ENCODE peak calls at places on chromosomes 11 and 22, in seven cellular contexts. W, V, O, S, D, Z and C are unnamed samples.

GRCh38 chr11:122690801-122691649 is 35.5 kb downstream of the UBASH3B start:
- DNase-seq in V (no peak), O (peak; percentile 33), D (no peak), Z (peak; percentile 62), S (peak; percentile 26), W (no peak), C (no peak)

GRCh38 chr11:31818874-31819331 is 7.8 kb upstream of the PAX6 start:
- DNase-seq in V (no peak), W (peak; percentile 77), Z (no peak), D (no peak), O (no peak), S (no peak), C (peak; percentile 28)

GRCh38 chr11:62505112-62505783 is 41.4 kb downstream of the AHNAK start:
- DNase-seq in V (no peak), W (no peak), Z (no peak), S (peak; percentile 53), D (peak; percentile 14), O (no peak), C (no peak)

GRCh38 chr11:91717169-91717568 is 507.4 kb upstream of the FAT3 start:
- DNase-seq in Z (no peak), O (no peak), S (no peak), D (no peak), V (no peak), W (no peak), C (no peak)

GRCh38 chr11:102112654-102112926 is 2.3 kb downstream of the YAP1 start:
- DNase-seq in S (no peak), V (no peak), Z (no peak), W (no peak), D (no peak), O (no peak), C (no peak)

GRCh38 chr22:36540867-36541642 is 12.1 kb upstream of the EIF3D start:
- DNase-seq in W (no peak), Z (no peak), S (no peak), O (no peak), V (no peak), D (no peak), C (no peak)

GRCh38 chr11:18352581-18352980 is 30.2 kb downstream of the GTF2H1 start:
- DNase-seq in Z (peak; percentile 33), D (no peak), V (no peak), S (no peak), W (no peak), O (no peak), C (no peak)

GRCh38 chr11:130206141-130206540 is 46.6 kb downstream of the ST14 start:
- DNase-seq in D (no peak), S (no peak), Z (no peak), W (no peak), V (no peak), O (no peak), C (no peak)

GRCh38 chr22:22798232-22798616 is 89.4 kb upstream of the IGLL5 start:
- DNase-seq in W (no peak), D (no peak), S (no peak), O (no peak), Z (no peak), V (no peak), C (no peak)

GRCh38 chr22:31625661-31626426 is 36.2 kb downstream of the PISD start:
- DNase-seq in W (peak; percentile 63), S (peak; percentile 45), O (no peak), Z (peak; percentile 50), V (no peak), D (no peak), C (no peak)

GRCh38 chr11:9849384-9849783 is 185.5 kb downstream of the SWAP70 start:
- DNase-seq in O (no peak), W (no peak), D (no peak), Z (no peak), V (no peak), S (no peak), C (no peak)

GRCh38 chr11:67437082-67437821 is at the start of gene PTPRCAP:
- DNase-seq in D (no peak), W (peak; percentile 74), O (no peak), Z (no peak), S (no peak), V (no peak), C (peak; percentile 85)

GRCh38 chr11:67675058-67675747 is 780 bp upstream of the ALDH3B2 start:
- DNase-seq in Z (no peak), D (no peak), V (no peak), O (no peak), S (no peak), W (no peak), C (no peak)

GRCh38 chr22:17779286-17780115 is 5.2 kb upstream of the BID start:
- DNase-seq in O (no peak), S (no peak), Z (no peak), V (no peak), D (no peak), W (no peak), C (peak; percentile 89)

GRCh38 chr11:115333106-115333505 is 171.1 kb downstream of the CADM1 start:
- DNase-seq in W (no peak), S (no peak), O (no peak), V (no peak), Z (no peak), D (no peak), C (no peak)

GRCh38 chr11:121895919-121896318 is 220.1 kb downstream of the BLID start:
- DNase-seq in D (no peak), V (no peak), S (no peak), Z (peak; percentile 48), W (no peak), O (peak; percentile 77), C (no peak)

GRCh38 chr11:31487848-31488247 is 21.6 kb downstream of the IMMP1L start:
- DNase-seq in V (peak; percentile 15), W (no peak), S (peak; percentile 21), O (no peak), D (peak; percentile 25), Z (peak; percentile 75), C (no peak)

GRCh38 chr11:114183041-114183511 is 113.1 kb upstream of the NNMT start:
- DNase-seq in D (peak; percentile 12), Z (peak; percentile 25), O (no peak), V (no peak), S (no peak), W (no peak), C (no peak)

GRCh38 chr11:766106-766940 is 11.0 kb downstream of the GATD1 start:
- DNase-seq in D (no peak), O (no peak), V (no peak), Z (no peak), W (peak; percentile 57), S (no peak), C (no peak)

GRCh38 chr11:92867913-92868619 is 101.4 kb upstream of the MTNR1B start:
- DNase-seq in Z (no peak), W (no peak), V (no peak), D (no peak), S (no peak), O (no peak), C (no peak)

GRCh38 chr11:111912535-111912934 is at the start of gene HSPB2:
- DNase-seq in W (peak; percentile 66), O (no peak), D (no peak), S (no peak), Z (no peak), V (no peak), C (no peak)

GRCh38 chr11:36683823-36684222 is 85.8 kb upstream of the RAG2 start:
- DNase-seq in O (no peak), Z (no peak), V (no peak), S (no peak), D (no peak), W (no peak), C (no peak)

GRCh38 chr11:2525166-2525861 is 80.5 kb downstream of the KCNQ1 start:
- DNase-seq in D (peak; percentile 6), S (no peak), Z (no peak), V (no peak), O (no peak), W (peak; percentile 73), C (no peak)

GRCh38 chr11:4464216-4465159 is 15.4 kb downstream of the OR52K2 start:
- DNase-seq in O (no peak), D (no peak), Z (peak; percentile 61), W (no peak), V (no peak), S (no peak), C (no peak)

GRCh38 chr11:126821832-126822231 is 178.7 kb downstream of the KIRREL3 start:
- DNase-seq in O (no peak), V (no peak), W (no peak), S (no peak), Z (no peak), D (no peak), C (no peak)

GRCh38 chr11:126824035-126824607 is 176.4 kb downstream of the KIRREL3 start:
- DNase-seq in V (no peak), W (no peak), O (no peak), D (no peak), Z (no peak), S (no peak), C (no peak)

GRCh38 chr11:126817523-126818450 is 182.8 kb downstream of the KIRREL3 start:
- DNase-seq in Z (no peak), V (no peak), O (no peak), W (no peak), D (peak; percentile 78), S (no peak), C (no peak)

GRCh38 chr11:126823271-126823670 is 177.3 kb downstream of the KIRREL3 start:
- DNase-seq in Z (no peak), W (no peak), D (no peak), S (no peak), O (no peak), V (no peak), C (no peak)
- TF ChIP-seq CTCF in Z (no peak), W (no peak), D (no peak), S (no peak), O (no peak), V (no peak), C (no peak)

GRCh38 chr22:43910178-43910695 is 13.4 kb upstream of the PNPLA3 start:
- DNase-seq in Z (no peak), V (no peak), O (no peak), W (no peak), S (no peak), D (no peak), C (no peak)
- TF ChIP-seq CTCF in Z (no peak), V (no peak), O (no peak), W (no peak), S (no peak), D (no peak), C (no peak)

DNA sequence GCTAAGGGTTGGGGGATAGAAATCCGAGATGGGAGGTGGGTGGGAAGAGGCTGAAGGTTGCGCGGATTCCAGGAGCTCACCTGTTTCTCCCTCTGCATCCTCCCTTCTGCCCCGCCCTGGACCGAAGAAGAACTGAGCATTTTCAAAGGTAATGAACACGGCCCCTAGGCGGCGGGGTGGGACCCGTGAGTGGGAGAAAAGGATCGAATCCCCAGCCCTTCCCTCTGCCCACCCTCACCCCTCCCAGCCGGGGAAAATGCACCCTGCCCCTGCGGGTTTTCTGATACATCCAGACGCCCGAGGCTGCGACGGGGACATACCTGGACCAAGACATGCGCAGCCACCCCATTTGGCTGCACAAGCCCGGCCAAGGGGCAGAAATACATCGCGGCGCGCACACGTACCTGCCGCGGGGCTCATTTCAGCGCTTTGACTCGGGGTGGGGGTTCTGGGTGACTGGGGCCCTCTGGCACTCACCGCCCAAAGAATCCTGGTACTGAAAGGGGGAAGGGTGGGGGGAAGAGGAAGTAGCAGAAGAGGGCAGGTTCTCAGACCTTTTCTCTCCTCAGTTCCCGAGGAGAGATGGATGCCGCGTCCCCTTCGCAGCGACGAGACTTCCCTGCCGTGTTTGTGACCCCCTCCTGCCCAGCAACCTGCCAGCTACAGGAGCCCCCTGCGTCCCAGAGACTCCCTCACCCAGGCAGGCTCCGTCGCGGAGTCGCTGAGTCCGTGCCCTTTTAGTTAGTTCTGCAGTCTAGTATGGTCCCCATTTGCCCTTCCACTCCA is 6.0 kb downstream of the VSIG2 start:
- DNase-seq in S (no peak), D (no peak), O (no peak), Z (no peak), W (peak; percentile 76), V (no peak), C (peak; percentile 77)
- TF ChIP-seq CTCF in S (peak; percentile 36), D (no peak), O (peak; percentile 49), Z (peak; percentile 8), W (no peak), V (no peak), C (peak; percentile 53)

GRCh38 chr11:118294053-118294452 is 10.5 kb upstream of the CD3E start:
- DNase-seq in O (no peak), Z (no peak), S (no peak), V (no peak), D (no peak), W (no peak), C (no peak)
- TF ChIP-seq CTCF in O (no peak), Z (no peak), S (no peak), V (no peak), D (no peak), W (no peak), C (no peak)